ENCODE peak calls at places on chromosomes 13 and 19, in nine cellular contexts. N is tibial artery; F is activated T-helper 1 cell treated with anti-CD3 and anti-CD28 coated beads, Interleukin-2, amount 50 U/mL, for 16 hours; J is heart left ventricle; B is stimulated activated CD4-positive, alpha-beta T cell treated with anti-CD3 and anti-CD28 coated beads, Interleukin-12 subunit alpha, Interleukin-12 subunit beta, amount 100 ng/mL, for 24 hours; K is stimulated activated CD8-positive, alpha-beta memory T cell treated with anti-CD3 and anti-CD28 coated beads, Interleukin-7, amount 100 ng/mL, for 1 hour; S is activated gamma-delta T cell treated with Interleukin-2 at 50 U/mL for 16 hours; O is PC-3; G is iPS-NIHi11. X is an unnamed sample.

GRCh38 chr13:86464193-86464592 is 665.0 kb upstream of the SLITRK6 start:
- DNase-seq in F (no peak), N (no peak), J (no peak), O (peak), S (no peak), G (no peak), K (no peak), B (no peak), X (no peak)

GRCh38 chr13:21338156-21338555 is 120.9 kb downstream of the ZDHHC20 start:
- DNase-seq in G (no peak), K (no peak), N (no peak), S (no peak), B (no peak), J (no peak), F (no peak), O (peak), X (no peak)

GRCh38 chr13:44921478-44921877 is 67.8 kb downstream of the NUFIP1 start:
- DNase-seq in J (no peak), O (no peak), S (no peak), G (peak), F (no peak), N (no peak), K (no peak), B (no peak), X (no peak)

GRCh38 chr13:27979765-27980279 is 8.7 kb downstream of the URAD start:
- DNase-seq in N (no peak), S (no peak), F (no peak), K (no peak), O (no peak), B (no peak), J (no peak), G (no peak), X (no peak)

GRCh38 chr19:38977445-38978314 is 2.1 kb upstream of the FBXO17 start:
- DNase-seq in J (no peak), O (no peak), S (no peak), N (no peak), F (no peak), K (no peak), G (no peak), B (peak), X (no peak)

GRCh38 chr13:104098421-104098820 is 1032.2 kb upstream of the SLC10A2 start:
- DNase-seq in N (no peak), S (no peak), G (no peak), O (no peak), J (no peak), F (no peak), K (no peak), B (no peak), X (no peak)

GRCh38 chr13:41502021-41502420 is 44.7 kb downstream of the RGCC start:
- DNase-seq in F (no peak), S (no peak), B (no peak), O (no peak), N (no peak), K (no peak), J (no peak), G (no peak), X (no peak)

GRCh38 chr13:42495256-42495655 is 78.7 kb upstream of the TNFSF11 start:
- DNase-seq in J (no peak), S (no peak), K (no peak), F (no peak), O (peak), N (no peak), G (no peak), B (no peak), X (no peak)

GRCh38 chr13:85693889-85694511 is 105.2 kb downstream of the SLITRK6 start:
- DNase-seq in O (peak), J (no peak), N (no peak), S (no peak), K (no peak), G (no peak), B (no peak), F (no peak), X (no peak)

GRCh38 chr13:44293908-44294735 is 79.5 kb upstream of the SERP2 start:
- DNase-seq in F (no peak), N (no peak), S (no peak), J (no peak), B (no peak), G (no peak), O (no peak), K (no peak), X (no peak)